ENCODE peak calls at places on chromosomes 5 and 9, in four cellular contexts. N, G, J and D are unnamed samples.
A peak's percentile ranks its signal among the peaks of the same experiment; 100 is the strongest.

GRCh38 chr5:156920042-156920860 is 42.8 kb downstream of the TIMD4 start:
- DNase-seq in N (no peak), G (no peak), J (peak; percentile 77), D (no peak)

GRCh38 chr5:643351-643801 is 31.2 kb downstream of the CEP72 start:
- DNase-seq in N (no peak), G (no peak), J (no peak), D (no peak)

GRCh38 chr9:120877276-120878034 is 467 bp upstream of the PHF19 start:
- DNase-seq in N (peak; percentile 100), G (peak; percentile 54), J (no peak), D (peak; percentile 71)

GRCh38 chr9:84990416-84990815 is 320.9 kb downstream of the NTRK2 start:
- DNase-seq in N (no peak), G (no peak), J (no peak), D (no peak)

GRCh38 chr5:95900383-95900958 is 61.2 kb downstream of the ELL2 start:
- DNase-seq in N (no peak), G (no peak), J (no peak), D (no peak)

GRCh38 chr9:112411626-112412027 is 31.7 kb downstream of the HSDL2 start:
- DNase-seq in N (no peak), G (no peak), J (no peak), D (no peak)

GRCh38 chr5:146565764-146566163 is 49.8 kb upstream of the GPR151 start:
- DNase-seq in N (peak; percentile 80), G (peak; percentile 65), J (no peak), D (peak; percentile 60)

GRCh38 chr5:99940540-99940939 is 594.6 kb upstream of the FAM174A start:
- DNase-seq in N (no peak), G (no peak), J (no peak), D (no peak)

GRCh38 chr5:88660947-88661869 is 221.8 kb downstream of the MEF2C start:
- DNase-seq in N (peak; percentile 79), G (no peak), J (no peak), D (peak; percentile 93)

GRCh38 chr5:180026320-180026719 is 45.2 kb downstream of the RNF130 start:
- DNase-seq in N (peak; percentile 29), G (peak; percentile 30), J (no peak), D (no peak)

GRCh38 chr5:170273968-170274710 is 23.4 kb downstream of the LCP2 start:
- DNase-seq in N (peak; percentile 39), G (no peak), J (no peak), D (peak; percentile 42)

GRCh38 chr9:114185570-114185969 is 30.2 kb downstream of the COL27A1 start:
- DNase-seq in N (no peak), G (no peak), J (no peak), D (no peak)

GRCh38 chr9:95993342-95993741 is 117.9 kb downstream of the ERCC6L2 start:
- DNase-seq in N (no peak), G (no peak), J (no peak), D (no peak)

GRCh38 chr5:179805529-179806249 is 977 bp downstream of the MGAT4B start:
- DNase-seq in N (peak; percentile 77), G (no peak), J (no peak), D (peak; percentile 49)

GRCh38 chr5:81749186-81749561 is 1.7 kb downstream of the SSBP2 start:
- DNase-seq in N (no peak), G (no peak), J (no peak), D (no peak)
- TF ChIP-seq TARDBP in N (no peak), G (no peak), J (no peak), D (no peak)

DNA sequence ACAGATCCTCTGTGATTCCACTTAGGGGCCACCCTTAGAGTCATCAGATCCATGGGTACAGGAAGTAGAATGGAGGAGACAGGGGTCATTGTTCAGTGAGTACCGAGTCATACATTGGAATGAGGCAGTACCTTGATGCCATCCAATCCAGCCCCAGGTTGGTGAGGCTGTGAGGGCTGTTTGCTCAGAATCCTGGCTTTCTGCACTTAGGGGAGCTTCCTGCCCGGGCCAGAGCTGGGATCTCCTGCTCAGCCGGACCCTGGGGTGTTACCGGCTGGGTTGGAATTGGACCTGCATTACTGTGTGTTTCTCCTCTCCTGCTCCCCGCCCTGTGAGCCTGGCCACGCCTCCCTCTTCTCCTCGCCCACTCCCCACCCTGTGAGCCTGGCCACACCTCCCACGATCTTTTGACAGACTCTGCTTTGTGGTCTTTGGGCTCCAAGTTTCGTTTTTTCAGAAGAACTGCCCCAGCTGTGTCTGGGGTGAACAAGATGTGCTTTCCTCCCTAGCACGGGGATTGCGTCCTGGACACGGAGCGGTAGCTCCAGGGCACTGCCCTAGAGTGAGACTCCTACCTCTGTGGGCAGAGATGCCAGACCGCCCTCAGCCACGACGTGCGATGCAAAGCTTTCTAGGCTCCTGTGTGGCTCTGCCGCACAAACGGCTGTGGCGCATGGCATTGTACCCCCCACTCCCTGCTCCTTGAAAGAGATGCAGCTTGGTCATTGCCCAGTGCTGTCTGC is 15.4 kb downstream of the TRAF2 start:
- DNase-seq in N (no peak), G (peak; percentile 88), J (peak; percentile 83), D (no peak)
- TF ChIP-seq TARDBP in N (no peak), G (peak; percentile 28), J (no peak), D (no peak)

GRCh38 chr5:10797246-10797645 is 36.2 kb upstream of the DAP start:
- DNase-seq in N (no peak), G (no peak), J (no peak), D (no peak)
- TF ChIP-seq TARDBP in N (no peak), G (no peak), J (no peak), D (no peak)

DNA sequence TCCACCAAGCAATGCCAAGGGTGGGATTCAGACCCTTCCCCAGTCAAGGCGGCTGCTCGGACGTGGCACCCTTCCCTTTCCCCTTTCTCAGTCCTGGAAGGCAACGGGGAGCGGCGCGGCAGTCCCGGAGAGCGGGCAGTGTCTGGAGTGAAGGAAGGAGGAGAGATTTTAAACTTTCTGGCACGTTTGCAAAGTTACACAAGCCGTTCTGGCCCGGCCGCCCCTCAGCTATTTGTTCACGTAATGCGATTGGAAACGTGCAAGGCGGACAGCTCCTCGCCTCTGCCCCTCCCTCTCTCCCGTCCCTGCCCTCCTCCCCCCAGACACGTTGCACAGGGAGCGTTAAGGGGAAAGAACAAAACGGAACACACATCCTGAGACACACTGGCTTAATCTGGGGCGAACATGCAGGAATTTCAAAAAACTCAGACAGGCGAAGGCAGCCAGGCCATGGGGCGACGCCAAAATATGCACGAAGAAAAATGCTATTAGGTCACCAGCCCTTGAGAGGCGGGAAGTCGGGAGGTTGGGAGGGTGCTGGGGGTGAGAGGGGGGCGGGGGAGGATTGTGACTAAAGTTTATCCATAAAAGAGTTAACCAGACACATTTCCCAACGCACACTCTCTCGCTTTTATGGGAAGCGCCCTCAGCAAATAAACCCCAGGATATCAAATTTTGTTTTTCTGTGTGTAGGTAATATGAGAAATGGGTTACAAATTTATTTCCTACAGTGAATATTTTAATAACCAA is at the start of gene LOX:
- DNase-seq in N (no peak), G (peak; percentile 47), J (no peak), D (peak; percentile 68)
- TF ChIP-seq TARDBP in N (no peak), G (peak; percentile 44), J (no peak), D (no peak)

GRCh38 chr9:128391956-128392301 is 20.8 kb downstream of the URM1 start:
- DNase-seq in N (no peak), G (no peak), J (no peak), D (no peak)

GRCh38 chr9:128390813-128391711 is 19.9 kb downstream of the URM1 start:
- DNase-seq in N (no peak), G (no peak), J (no peak), D (no peak)

GRCh38 chr9:128392302-128393152 is 21.4 kb downstream of the URM1 start:
- DNase-seq in N (no peak), G (no peak), J (no peak), D (no peak)

GRCh38 chr9:128389395-128390149 is 18.4 kb downstream of the URM1 start:
- DNase-seq in N (no peak), G (no peak), J (no peak), D (no peak)

GRCh38 chr9:128390150-128390812 is 19.1 kb downstream of the URM1 start:
- DNase-seq in N (no peak), G (no peak), J (no peak), D (no peak)
- TF ChIP-seq TARDBP in N (no peak), G (no peak), J (no peak), D (no peak)

GRCh38 chr9:80881350-80881749 is 808.0 kb downstream of the TLE1 start:
- DNase-seq in N (no peak), G (no peak), J (no peak), D (no peak)

GRCh38 chr9:80881946-80882345 is 807.4 kb downstream of the TLE1 start:
- DNase-seq in N (no peak), G (no peak), J (no peak), D (no peak)

GRCh38 chr9:80884180-80884579 is 805.2 kb downstream of the TLE1 start:
- DNase-seq in N (no peak), G (no peak), J (no peak), D (no peak)

DNA sequence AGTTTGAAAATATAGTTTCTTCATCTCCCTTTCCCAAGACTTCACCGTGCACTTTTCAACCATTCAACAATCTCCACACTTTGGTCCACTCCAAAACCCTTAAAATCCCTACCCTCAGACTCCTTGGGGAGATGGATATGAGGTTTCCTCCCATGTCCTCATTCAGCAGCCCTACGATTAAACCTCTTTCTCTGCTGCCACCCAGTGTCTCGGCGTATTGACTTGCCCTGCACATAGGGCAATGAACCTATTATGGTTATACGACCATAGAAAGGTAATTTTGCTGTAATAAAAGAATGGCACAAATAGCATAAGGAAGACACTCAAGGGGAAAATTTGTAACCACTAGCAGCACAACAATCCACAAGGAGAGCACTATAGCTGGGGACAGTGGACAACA is 803.5 kb downstream of the TLE1 start:
- DNase-seq in N (no peak), G (no peak), J (no peak), D (no peak)
- TF ChIP-seq TARDBP in N (no peak), G (no peak), J (no peak), D (no peak)

GRCh38 chr9:134496413-134497282 is 145.0 kb upstream of the COL5A1 start:
- DNase-seq in N (no peak), G (no peak), J (no peak), D (no peak)
- TF ChIP-seq TARDBP in N (no peak), G (no peak), J (no peak), D (no peak)

GRCh38 chr5:116569999-116570398 is 4.6 kb downstream of the SEMA6A start:
- DNase-seq in N (no peak), G (no peak), J (no peak), D (no peak)

GRCh38 chr5:116573617-116574431 is 799 bp downstream of the SEMA6A start:
- DNase-seq in N (no peak), G (no peak), J (no peak), D (peak; percentile 24)

GRCh38 chr5:116572375-116573278 is 2.0 kb downstream of the SEMA6A start:
- DNase-seq in N (no peak), G (no peak), J (no peak), D (peak; percentile 43)

GRCh38 chr5:116573279-116573616 is 1.4 kb downstream of the SEMA6A start:
- DNase-seq in N (no peak), G (no peak), J (no peak), D (peak; percentile 30)

GRCh38 chr5:116571568-116572321 is 2.9 kb downstream of the SEMA6A start:
- DNase-seq in N (no peak), G (peak; percentile 39), J (no peak), D (peak; percentile 19)
- TF ChIP-seq TARDBP in N (no peak), G (no peak), J (no peak), D (no peak)